ENCODE peak calls at places on chromosomes 2 and 18, in five cellular contexts. T is H9, M is cardiac muscle cell, X is B cell, C is mesothelial cell of epicardium. U is an unnamed sample.

GRCh38 chr18:68083131-68083530 is 566.6 kb upstream of the DSEL start:
- DNase-seq in C (no peak), T (no peak), X (no peak), M (no peak), U (no peak)

GRCh38 chr18:36377626-36378025 is 80.1 kb downstream of the FHOD3 start:
- DNase-seq in M (no peak), T (no peak), C (no peak), X (no peak), U (no peak)

GRCh38 chr2:54183281-54183680 is 67.9 kb downstream of the ACYP2 start:
- DNase-seq in C (no peak), T (no peak), X (no peak), M (no peak), U (no peak)

GRCh38 chr2:144477943-144478283 is 42.0 kb downstream of the ZEB2 start:
- DNase-seq in T (no peak), M (no peak), C (no peak), X (no peak), U (no peak)

GRCh38 chr18:74856967-74857366 is 259.3 kb downstream of the ZNF407 start:
- DNase-seq in C (no peak), X (no peak), T (no peak), M (no peak), U (no peak)

GRCh38 chr18:48803518-48803917 is 147.2 kb downstream of the SMAD7 start:
- DNase-seq in M (no peak), X (no peak), T (peak), C (peak), U (no peak)

GRCh38 chr18:44912740-44913478 is 232.2 kb downstream of the SETBP1 start:
- DNase-seq in M (no peak), C (no peak), T (no peak), X (no peak), U (no peak)

GRCh38 chr18:35117951-35118411 is 76.8 kb downstream of the MAPRE2 start:
- DNase-seq in X (no peak), M (peak), T (no peak), C (no peak), U (no peak)

GRCh38 chr2:55111570-55112228 is 61.4 kb upstream of the RTN4 start:
- DNase-seq in X (no peak), T (peak), C (peak), M (peak), U (no peak)

GRCh38 chr18:64203295-64203694 is 54.4 kb upstream of the LINC00305 start:
- DNase-seq in T (no peak), M (no peak), X (no peak), C (no peak), U (no peak)

GRCh38 chr2:218125095-218125494 is 733 bp upstream of the CXCR2 start:
- DNase-seq in C (no peak), T (no peak), X (no peak), M (no peak), U (no peak)

GRCh38 chr2:11658208-11658607 is 11.8 kb downstream of the NTSR2 start:
- DNase-seq in C (no peak), T (no peak), X (no peak), M (no peak), U (no peak)

GRCh38 chr2:61670591-61671503 is 132.7 kb upstream of the XPO1 start:
- DNase-seq in M (peak), X (no peak), T (no peak), C (no peak), U (no peak)

GRCh38 chr2:1676913-1677832 is 67.1 kb downstream of the PXDN start:
- DNase-seq in C (no peak), M (no peak), X (no peak), T (no peak), U (no peak)

GRCh38 chr18:46856975-46857374 is 60.3 kb downstream of the PIAS2 start:
- DNase-seq in T (no peak), X (no peak), C (no peak), M (no peak), U (no peak)

GRCh38 chr2:147588191-147588590 is 256.6 kb upstream of the ACVR2A start:
- DNase-seq in X (no peak), T (no peak), C (no peak), M (no peak), U (no peak)

GRCh38 chr18:35460719-35461118 is 37.0 kb downstream of the INO80C start:
- DNase-seq in C (no peak), X (no peak), T (no peak), M (no peak), U (no peak)

GRCh38 chr2:69124327-69124726 is 111.3 kb downstream of the ANTXR1 start:
- DNase-seq in X (no peak), T (no peak), C (no peak), M (peak), U (no peak)

GRCh38 chr18:23038712-23039111 is 96.6 kb upstream of the CABLES1 start:
- DNase-seq in X (no peak), C (no peak), T (no peak), M (no peak), U (no peak)

GRCh38 chr2:238305092-238305862 is 15.0 kb upstream of the TRAF3IP1 start:
- DNase-seq in C (no peak), T (no peak), M (no peak), X (no peak), U (no peak)

GRCh38 chr2:156918410-156918809 is 339.1 kb upstream of the GALNT5 start:
- DNase-seq in C (no peak), T (no peak), M (no peak), X (no peak), U (no peak)

GRCh38 chr2:224183086-224183485 is 144.0 kb upstream of the SERPINE2 start:
- DNase-seq in X (no peak), M (no peak), C (no peak), T (no peak), U (no peak)

GRCh38 chr2:215507126-215507525 is 71.3 kb upstream of the FN1 start:
- DNase-seq in M (no peak), T (no peak), X (no peak), C (no peak), U (no peak)

GRCh38 chr18:24757134-24757533 is 296.7 kb downstream of the HRH4 start:
- DNase-seq in M (no peak), T (no peak), C (no peak), X (no peak), U (no peak)

GRCh38 chr2:217886720-217887309 is 116.0 kb downstream of the TNS1 start:
- DNase-seq in C (peak), X (peak), T (peak), M (peak), U (peak)

GRCh38 chr2:170819941-170820646 is 3.4 kb downstream of the GAD1 start:
- DNase-seq in C (no peak), X (no peak), M (no peak), T (peak), U (no peak)

GRCh38 chr18:22204996-22205395 is 35.6 kb downstream of the GATA6 start:
- DNase-seq in T (no peak), M (no peak), X (no peak), C (no peak), U (no peak)

GRCh38 chr2:145682536-145683157 is 1162.7 kb upstream of the ZEB2 start:
- DNase-seq in X (no peak), M (no peak), T (no peak), C (no peak), U (no peak)

GRCh38 chr2:240974771-240975572 is 23.4 kb upstream of the SNED1 start:
- DNase-seq in C (no peak), T (no peak), M (no peak), X (no peak), U (no peak)

GRCh38 chr2:60316381-60317028 is 236.9 kb downstream of the BCL11A start:
- DNase-seq in C (no peak), T (peak), M (no peak), X (no peak), U (no peak)

GRCh38 chr2:234733795-234734600 is 217.8 kb upstream of the SH3BP4 start:
- DNase-seq in M (no peak), C (no peak), T (no peak), X (no peak), U (no peak)

GRCh38 chr2:149587950-149588487 is 444 bp upstream of the MMADHC start:
- DNase-seq in X (no peak), C (no peak), T (no peak), M (no peak), U (no peak)

GRCh38 chr2:102082591-102083586 is 59.7 kb upstream of the IL1R1 start:
- DNase-seq in M (no peak), T (no peak), C (no peak), X (peak), U (no peak)

GRCh38 chr2:226031078-226031937 is 631.8 kb downstream of the NYAP2 start:
- DNase-seq in X (peak), M (peak), C (peak), T (peak), U (no peak)

GRCh38 chr18:64288446-64288845 is 139.6 kb upstream of the LINC00305 start:
- DNase-seq in X (no peak), T (no peak), M (no peak), C (no peak), U (no peak)

GRCh38 chr2:11899264-11899818 is 152.9 kb downstream of the LPIN1 start:
- DNase-seq in M (no peak), C (no peak), X (no peak), T (no peak), U (no peak)

GRCh38 chr2:44230378-44230777 is 44.9 kb upstream of the SLC3A1 start:
- DNase-seq in C (no peak), M (no peak), X (no peak), T (no peak), U (no peak)

GRCh38 chr18:3014501-3015202 is 1.7 kb upstream of the LPIN2 start:
- DNase-seq in C (no peak), T (no peak), M (no peak), X (no peak), U (no peak)

DNA sequence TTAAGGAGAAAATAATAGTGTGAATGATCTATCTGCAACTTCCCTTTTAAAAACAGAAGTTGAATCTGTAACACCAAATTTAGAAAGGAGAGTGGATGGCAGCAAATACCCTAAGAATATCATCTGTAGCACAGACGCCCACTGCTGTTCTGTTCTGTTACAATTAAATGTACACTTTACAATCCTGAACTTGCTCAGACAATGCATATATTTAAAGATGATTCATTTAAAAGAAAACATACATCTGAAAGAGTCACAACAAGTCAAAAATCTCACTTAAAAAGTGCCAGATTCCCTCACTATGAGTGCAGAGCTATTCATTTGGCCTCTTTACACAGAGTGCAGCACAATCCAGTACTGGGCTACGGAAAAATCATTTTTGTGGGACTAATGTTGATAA is 8.1 kb upstream of the SERTAD2 start:
- DNase-seq in X (no peak), T (no peak), M (no peak), C (no peak), U (no peak)
- TF ChIP-seq CTCF in X (peak), T (no peak), M (no peak), C (no peak), U (no peak)

GRCh38 chr2:9797681-9798556 is 45.4 kb upstream of the TAF1B start:
- DNase-seq in M (no peak), C (no peak), T (no peak), X (no peak), U (no peak)

GRCh38 chr2:9793918-9794717 is 49.2 kb upstream of the TAF1B start:
- DNase-seq in C (no peak), X (no peak), T (no peak), M (no peak), U (no peak)

GRCh38 chr2:9795071-9795470 is 48.2 kb upstream of the TAF1B start:
- DNase-seq in X (no peak), T (no peak), C (no peak), M (no peak), U (no peak)

GRCh38 chr2:9797086-9797485 is 46.2 kb upstream of the TAF1B start:
- DNase-seq in M (no peak), X (no peak), C (no peak), T (no peak), U (no peak)

DNA sequence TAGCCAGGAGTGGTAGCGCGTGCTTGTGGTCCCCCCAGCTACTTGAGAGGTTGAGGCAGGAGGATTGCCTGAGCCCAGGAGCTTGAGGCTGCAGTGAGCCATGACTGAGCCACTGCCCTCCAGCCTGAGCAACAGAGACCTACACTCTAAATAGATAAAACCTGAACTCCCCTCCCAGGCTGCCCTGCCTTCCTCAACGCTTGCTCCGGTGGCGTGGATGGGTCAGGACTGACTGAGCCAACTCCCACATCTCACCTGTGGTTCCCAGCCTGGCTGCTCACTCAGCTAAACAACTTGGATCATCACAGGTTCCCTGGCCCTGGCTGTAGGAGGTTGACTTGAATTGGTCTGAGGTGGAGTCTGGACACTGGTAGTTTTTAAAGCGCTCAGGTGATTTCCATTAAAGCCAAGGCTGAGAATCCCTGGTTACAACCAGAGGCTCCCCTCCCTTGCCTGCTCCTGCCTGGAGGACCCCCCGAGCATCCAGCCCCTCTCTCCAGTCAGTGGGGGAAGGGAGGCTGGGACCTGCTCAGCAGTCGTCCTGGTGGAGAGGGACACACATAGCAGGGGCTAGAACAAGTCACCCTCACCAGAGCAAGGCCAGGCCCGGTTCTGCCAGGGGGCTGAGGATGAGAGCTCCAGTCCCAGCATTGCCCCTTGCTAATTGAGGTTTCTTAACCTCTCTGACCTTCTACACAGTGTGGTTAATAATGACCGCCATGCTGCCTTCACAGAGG is 47.0 kb upstream of the TAF1B start:
- DNase-seq in T (peak), C (no peak), M (peak), X (no peak), U (no peak)
- TF ChIP-seq CTCF in T (peak), C (no peak), M (no peak), X (no peak), U (no peak)

GRCh38 chr2:114724513-114724912 is 282.1 kb downstream of the DPP10 start:
- DNase-seq in T (no peak), X (no peak), C (no peak), M (peak), U (no peak)

GRCh38 chr2:114728372-114728771 is 285.9 kb downstream of the DPP10 start:
- DNase-seq in M (no peak), C (no peak), T (no peak), X (no peak), U (no peak)

GRCh38 chr2:114727012-114727411 is 284.6 kb downstream of the DPP10 start:
- DNase-seq in C (no peak), M (peak), T (no peak), X (no peak), U (no peak)

GRCh38 chr2:114729025-114729424 is 286.6 kb downstream of the DPP10 start:
- DNase-seq in T (no peak), C (no peak), M (peak), X (no peak), U (no peak)
- TF ChIP-seq CTCF in T (peak), C (no peak), M (no peak), X (no peak), U (no peak)

GRCh38 chr18:50820901-50821520 is 1.2 kb upstream of the MRO start:
- DNase-seq in X (no peak), T (no peak), M (no peak), C (no peak), U (no peak)

GRCh38 chr18:50819727-50820378 is at the start of gene MRO:
- DNase-seq in T (peak), M (peak), C (peak), X (peak), U (peak)

GRCh38 chr18:50817898-50818250 is 1.9 kb downstream of the MRO start:
- DNase-seq in M (no peak), C (no peak), X (no peak), T (no peak), U (no peak)

GRCh38 chr18:50816767-50817166 is 3.0 kb downstream of the MRO start:
- DNase-seq in X (peak), M (no peak), T (no peak), C (no peak), U (no peak)

DNA sequence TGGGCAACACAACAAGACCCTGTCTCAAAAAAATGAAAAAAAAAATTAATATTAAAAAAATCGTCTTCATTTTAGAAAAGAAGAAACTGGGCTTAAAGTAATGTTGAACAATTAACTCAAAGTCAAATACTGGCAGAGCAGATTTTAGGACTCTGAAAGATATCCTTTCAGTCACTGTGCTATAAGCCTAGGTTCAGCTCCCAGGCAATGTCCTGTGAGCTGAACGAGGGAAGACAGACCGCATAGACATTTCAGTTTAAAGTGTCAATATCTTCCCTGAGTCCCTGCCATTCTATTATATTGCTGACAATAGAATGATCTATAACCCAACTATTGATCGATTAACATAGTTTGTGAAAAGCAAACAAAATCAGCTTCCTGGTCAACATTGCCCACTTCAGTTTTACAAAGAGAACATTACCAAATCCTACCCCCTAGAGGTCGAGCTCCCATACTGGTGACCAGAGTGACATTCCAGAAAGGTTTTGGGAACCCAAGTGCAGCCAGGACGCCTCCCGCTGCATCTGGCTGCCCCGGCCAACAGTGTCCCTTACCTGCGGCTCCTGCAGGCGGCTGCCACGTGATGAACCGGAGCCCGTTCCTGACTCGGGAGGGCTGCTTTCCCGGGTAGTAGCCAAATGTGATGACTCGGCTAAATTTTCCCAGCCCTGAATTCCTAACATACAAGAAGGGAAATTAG is 639 bp downstream of the MRO start:
- DNase-seq in T (peak), C (peak), M (peak), X (no peak), U (no peak)
- TF ChIP-seq CTCF in T (peak), C (no peak), M (no peak), X (no peak), U (no peak)

GRCh38 chr2:28956890-28957289 is 24.2 kb upstream of the TOGARAM2 start:
- DNase-seq in M (no peak), T (peak), X (no peak), C (no peak), U (no peak)
- TF ChIP-seq CTCF in M (peak), T (peak), X (no peak), C (no peak), U (no peak)

U was measured in natural killer cell.